ENCODE peak calls at places on chromosomes 7 and 10, in seven cellular contexts. B, G, U, H, L, X and M are unnamed samples.

GRCh38 chr7:150936018-150936417 is 42.1 kb downstream of the KCNH2 start:
- DNase-seq in B (no peak), G (no peak), U (no peak), H (no peak), L (no peak), X (no peak), M (no peak)

GRCh38 chr10:114181971-114182370 is 2.8 kb downstream of the TDRD1 start:
- DNase-seq in B (no peak), G (peak; percentile 90), U (no peak), H (no peak), L (no peak), X (no peak), M (no peak)

GRCh38 chr10:116669832-116670644 is 49.3 kb downstream of the PNLIPRP2 start:
- DNase-seq in B (peak; percentile 79), G (no peak), U (no peak), H (no peak), L (no peak), X (no peak), M (no peak)

GRCh38 chr10:101694056-101694673 is 805 bp downstream of the FBXW4 start:
- DNase-seq in B (peak; percentile 56), G (peak; percentile 48), U (peak; percentile 51), H (peak; percentile 66), L (no peak), X (peak; percentile 80), M (peak; percentile 66)

GRCh38 chr10:113058175-113058961 is 108.3 kb downstream of the TCF7L2 start:
- DNase-seq in B (no peak), G (no peak), U (no peak), H (no peak), L (peak; percentile 44), X (no peak), M (no peak)

GRCh38 chr7:3239291-3239691 is 61.8 kb upstream of the SDK1 start:
- DNase-seq in B (no peak), G (no peak), U (no peak), H (no peak), L (no peak), X (no peak), M (no peak)

GRCh38 chr10:49351669-49352068 is 44.2 kb downstream of the DRGX start:
- DNase-seq in B (no peak), G (no peak), U (no peak), H (no peak), L (no peak), X (no peak), M (no peak)

GRCh38 chr10:105026566-105026965 is 385.5 kb downstream of the SORCS3 start:
- DNase-seq in B (no peak), G (no peak), U (no peak), H (no peak), L (no peak), X (no peak), M (no peak)

GRCh38 chr10:119007211-119007574 is 22.3 kb upstream of the NANOS1 start:
- DNase-seq in B (no peak), G (no peak), U (no peak), H (no peak), L (no peak), X (no peak), M (no peak)

GRCh38 chr10:102254426-102254825 is 9.1 kb downstream of the GBF1 start:
- DNase-seq in B (no peak), G (peak; percentile 37), U (no peak), H (no peak), L (no peak), X (no peak), M (no peak)

GRCh38 chr7:103658055-103659010 is 212.3 kb upstream of the SLC26A5 start:
- DNase-seq in B (no peak), G (no peak), U (no peak), H (no peak), L (no peak), X (no peak), M (no peak)

GRCh38 chr7:95517870-95518269 is 32.1 kb downstream of the ASB4 start:
- DNase-seq in B (no peak), G (no peak), U (no peak), H (no peak), L (no peak), X (no peak), M (no peak)

GRCh38 chr10:78852447-78852846 is 216.3 kb upstream of the ZMIZ1 start:
- DNase-seq in B (no peak), G (no peak), U (no peak), H (no peak), L (no peak), X (no peak), M (no peak)

GRCh38 chr10:102832987-102833386 is 4.2 kb downstream of the CYP17A1 start:
- DNase-seq in B (no peak), G (no peak), U (no peak), H (no peak), L (no peak), X (no peak), M (no peak)

GRCh38 chr10:43078986-43079273 is 2.1 kb downstream of the RET start:
- DNase-seq in B (peak; percentile 60), G (peak; percentile 12), U (no peak), H (no peak), L (no peak), X (peak; percentile 69), M (no peak)

GRCh38 chr10:61642692-61643091 is 20.0 kb upstream of the CABCOCO1 start:
- DNase-seq in B (no peak), G (peak; percentile 53), U (no peak), H (no peak), L (peak; percentile 61), X (no peak), M (no peak)

GRCh38 chr7:2043316-2044039 is 189.3 kb downstream of the MAD1L1 start:
- DNase-seq in B (no peak), G (no peak), U (no peak), H (no peak), L (no peak), X (no peak), M (no peak)

GRCh38 chr7:95205821-95206220 is 118.5 kb downstream of the PON1 start:
- DNase-seq in B (no peak), G (peak; percentile 94), U (no peak), H (no peak), L (peak; percentile 33), X (no peak), M (no peak)

GRCh38 chr7:107122483-107122882 is 46.3 kb upstream of the HBP1 start:
- DNase-seq in B (no peak), G (no peak), U (no peak), H (no peak), L (no peak), X (no peak), M (no peak)

GRCh38 chr7:101410743-101411476 is 48.2 kb downstream of the COL26A1 start:
- DNase-seq in B (peak; percentile 86), G (peak; percentile 26), U (no peak), H (peak; percentile 34), L (no peak), X (peak; percentile 78), M (peak; percentile 21)

GRCh38 chr10:51183783-51184182 is 109.5 kb downstream of the PRKG1 start:
- DNase-seq in B (no peak), G (no peak), U (no peak), H (no peak), L (no peak), X (no peak), M (no peak)

GRCh38 chr10:23432639-23433038 is 6.2 kb upstream of the OTUD1 start:
- DNase-seq in B (no peak), G (no peak), U (no peak), H (no peak), L (no peak), X (no peak), M (no peak)

GRCh38 chr7:117715784-117716445 is 157.3 kb downstream of the CTTNBP2 start:
- DNase-seq in B (peak; percentile 43), G (peak; percentile 66), U (no peak), H (no peak), L (peak; percentile 6), X (peak; percentile 48), M (no peak)

GRCh38 chr10:68156373-68157185 is 47.3 kb downstream of the MYPN start:
- DNase-seq in B (peak; percentile 48), G (peak; percentile 74), U (peak; percentile 3), H (peak; percentile 69), L (no peak), X (peak; percentile 31), M (peak; percentile 23)